ENCODE peak calls at places on chromosomes 5 and 9, in seven cellular contexts. One of them, this sample, is unnamed.
A peak's percentile ranks its signal among the peaks of the same experiment; 100 is the strongest.

GRCh38 chr9:17795708-17796107 is 216.8 kb downstream of the SH3GL2 start:
- DNase-seq in MM.1S: no peak
- DNase-seq in mammary epithelial cell: no peak
- DNase-seq in HepG2: no peak
- DNase-seq in SK-N-SH: no peak
- DNase-seq in astrocyte: peak; percentile 16
- DNase-seq in fibroblast of lung: peak; percentile 16
- DNase-seq in this sample: no peak

GRCh38 chr5:151079838-151080619 is 805 bp downstream of the TNIP1 start:
- DNase-seq in MM.1S: no peak
- DNase-seq in mammary epithelial cell: peak; percentile 88
- DNase-seq in HepG2: no peak
- DNase-seq in SK-N-SH: peak; percentile 52
- DNase-seq in astrocyte: peak; percentile 73
- DNase-seq in fibroblast of lung: peak; percentile 79
- DNase-seq in this sample: no peak

GRCh38 chr5:40277161-40277906 is 402.4 kb upstream of the PTGER4 start:
- DNase-seq in MM.1S: no peak
- DNase-seq in mammary epithelial cell: no peak
- DNase-seq in HepG2: no peak
- DNase-seq in SK-N-SH: no peak
- DNase-seq in astrocyte: no peak
- DNase-seq in fibroblast of lung: no peak
- DNase-seq in this sample: no peak

GRCh38 chr9:22357016-22357415 is 89.6 kb upstream of the DMRTA1 start:
- DNase-seq in MM.1S: no peak
- DNase-seq in mammary epithelial cell: no peak
- DNase-seq in HepG2: no peak
- DNase-seq in SK-N-SH: no peak
- DNase-seq in astrocyte: no peak
- DNase-seq in fibroblast of lung: no peak
- DNase-seq in this sample: no peak

GRCh38 chr5:91499943-91500531 is 116.9 kb upstream of the ARRDC3 start:
- DNase-seq in MM.1S: peak; percentile 54
- DNase-seq in mammary epithelial cell: peak; percentile 29
- DNase-seq in HepG2: peak; percentile 30
- DNase-seq in SK-N-SH: peak; percentile 44
- DNase-seq in astrocyte: peak; percentile 37
- DNase-seq in fibroblast of lung: peak; percentile 39
- DNase-seq in this sample: no peak

GRCh38 chr9:137606734-137607138 is 1.2 kb downstream of the ARRDC1 start:
- DNase-seq in MM.1S: no peak
- DNase-seq in mammary epithelial cell: no peak
- DNase-seq in HepG2: no peak
- DNase-seq in SK-N-SH: no peak
- DNase-seq in astrocyte: no peak
- DNase-seq in fibroblast of lung: no peak
- DNase-seq in this sample: peak; percentile 50

GRCh38 chr5:142684508-142685031 is 1.3 kb downstream of the FGF1 start:
- DNase-seq in MM.1S: no peak
- DNase-seq in mammary epithelial cell: peak; percentile 44
- DNase-seq in HepG2: no peak
- DNase-seq in SK-N-SH: no peak
- DNase-seq in astrocyte: peak; percentile 17
- DNase-seq in fibroblast of lung: peak; percentile 32
- DNase-seq in this sample: peak; percentile 91

GRCh38 chr5:160312139-160312959 is at the start of gene CCNJL:
- DNase-seq in MM.1S: peak; percentile 20
- DNase-seq in mammary epithelial cell: peak; percentile 64
- DNase-seq in HepG2: peak; percentile 52
- DNase-seq in SK-N-SH: peak; percentile 100
- DNase-seq in astrocyte: peak; percentile 25
- DNase-seq in fibroblast of lung: peak; percentile 53
- DNase-seq in this sample: peak; percentile 91

GRCh38 chr9:88425538-88425950 is 37.3 kb downstream of the SPIN1 start:
- DNase-seq in MM.1S: no peak
- DNase-seq in mammary epithelial cell: no peak
- DNase-seq in HepG2: no peak
- DNase-seq in SK-N-SH: no peak
- DNase-seq in astrocyte: no peak
- DNase-seq in fibroblast of lung: peak; percentile 23
- DNase-seq in this sample: no peak

GRCh38 chr9:21995652-21996275 is 1.2 kb downstream of the CDKN2B-AS1 start:
- DNase-seq in MM.1S: no peak
- DNase-seq in mammary epithelial cell: no peak
- DNase-seq in HepG2: no peak
- DNase-seq in SK-N-SH: peak; percentile 68
- DNase-seq in astrocyte: peak; percentile 50
- DNase-seq in fibroblast of lung: peak; percentile 65
- DNase-seq in this sample: peak; percentile 88

GRCh38 chr9:23361096-23361495 is 464.9 kb downstream of the ELAVL2 start:
- DNase-seq in MM.1S: no peak
- DNase-seq in mammary epithelial cell: no peak
- DNase-seq in HepG2: no peak
- DNase-seq in SK-N-SH: no peak
- DNase-seq in astrocyte: no peak
- DNase-seq in fibroblast of lung: no peak
- DNase-seq in this sample: no peak

GRCh38 chr9:34629492-34629809 is 585 bp upstream of the ARID3C start:
- DNase-seq in MM.1S: no peak
- DNase-seq in mammary epithelial cell: no peak
- DNase-seq in HepG2: no peak
- DNase-seq in SK-N-SH: no peak
- DNase-seq in astrocyte: no peak
- DNase-seq in fibroblast of lung: no peak
- DNase-seq in this sample: no peak

GRCh38 chr5:16600397-16600796 is 16.4 kb downstream of the RETREG1 start:
- DNase-seq in MM.1S: no peak
- DNase-seq in mammary epithelial cell: no peak
- DNase-seq in HepG2: no peak
- DNase-seq in SK-N-SH: peak; percentile 75
- DNase-seq in astrocyte: no peak
- DNase-seq in fibroblast of lung: peak; percentile 14
- DNase-seq in this sample: no peak

GRCh38 chr9:85192750-85193149 is 523.2 kb downstream of the NTRK2 start:
- DNase-seq in MM.1S: no peak
- DNase-seq in mammary epithelial cell: no peak
- DNase-seq in HepG2: no peak
- DNase-seq in SK-N-SH: no peak
- DNase-seq in astrocyte: no peak
- DNase-seq in fibroblast of lung: no peak
- DNase-seq in this sample: no peak

DNA sequence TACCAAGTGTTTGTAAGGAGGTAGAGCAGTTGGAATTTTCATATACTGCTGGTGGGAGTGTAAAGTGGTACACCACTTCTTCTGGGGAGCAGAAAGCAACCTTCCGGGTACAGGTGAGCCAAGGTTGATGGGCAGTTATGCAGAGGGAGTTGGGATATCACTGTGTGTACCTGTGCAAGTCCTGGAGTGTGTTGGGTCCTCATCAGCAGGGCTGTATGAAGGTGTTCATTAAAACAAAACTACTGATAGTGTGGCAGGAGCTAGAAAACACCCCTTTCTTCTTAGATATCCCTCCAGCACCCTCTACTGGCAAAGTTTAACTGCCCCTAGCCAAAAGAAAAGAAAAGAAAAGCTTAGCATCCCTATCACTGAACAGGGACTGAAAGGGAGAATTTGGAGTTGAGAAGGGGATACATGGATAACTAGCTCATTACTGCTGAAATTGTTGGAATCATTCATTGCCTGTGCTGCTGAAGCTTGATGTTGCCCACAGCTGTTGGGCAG is 10.7 kb downstream of the MARCHF6 start:
- DNase-seq in MM.1S: peak; percentile 44
- DNase-seq in mammary epithelial cell: peak; percentile 41
- DNase-seq in HepG2: peak; percentile 14
- DNase-seq in SK-N-SH: no peak
- DNase-seq in astrocyte: no peak
- DNase-seq in fibroblast of lung: no peak
- DNase-seq in this sample: no peak
- H4K20me1 ChIP-seq in MM.1S: peaks cover 80% of the 10 kb centered on the region
- H4K20me1 ChIP-seq in mammary epithelial cell: peaks cover 11% of the 10 kb centered on the region
- H4K20me1 ChIP-seq in HepG2: peaks cover 71% of the 10 kb centered on the region
- H4K20me1 ChIP-seq in SK-N-SH: peaks cover 95% of the 10 kb centered on the region
- H4K20me1 ChIP-seq in astrocyte: peaks cover 88% of the 10 kb centered on the region
- H4K20me1 ChIP-seq in fibroblast of lung: peaks cover 5% of the 10 kb centered on the region
- H4K20me1 ChIP-seq in this sample: peaks cover 81% of the 10 kb centered on the region

DNA sequence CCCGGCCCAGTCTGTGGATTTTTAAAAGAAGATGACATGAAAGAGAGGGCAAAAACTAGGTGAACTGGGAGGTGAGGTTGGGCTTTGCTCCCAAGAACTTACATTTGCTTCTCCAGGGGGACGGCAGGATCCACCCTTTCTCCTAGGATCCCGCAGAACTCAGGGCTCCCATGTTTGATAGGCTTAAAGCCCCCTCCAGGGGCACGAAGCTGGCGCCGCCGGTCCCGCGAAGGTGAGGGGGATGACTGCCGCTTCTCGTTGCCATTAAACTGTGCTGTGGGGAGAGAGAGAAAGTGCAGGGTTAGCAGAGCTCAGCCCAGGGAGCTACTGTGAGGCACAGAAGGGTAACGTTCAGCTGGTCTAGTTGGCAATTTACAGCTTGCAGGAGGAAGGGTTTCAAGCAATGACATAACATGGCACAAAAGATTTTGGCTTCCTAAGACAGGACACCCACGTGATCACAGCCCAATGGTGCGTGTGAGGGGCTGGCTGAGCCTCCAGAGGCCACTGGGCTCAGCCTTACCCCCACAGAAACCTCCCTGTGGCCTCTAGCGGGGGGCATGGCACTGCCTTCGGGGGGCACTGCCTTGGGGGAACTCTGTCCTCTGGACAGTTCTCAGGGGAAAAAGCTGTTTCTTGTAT is 52.0 kb upstream of the SLC25A51 start:
- DNase-seq in MM.1S: no peak
- DNase-seq in mammary epithelial cell: no peak
- DNase-seq in HepG2: no peak
- DNase-seq in SK-N-SH: no peak
- DNase-seq in astrocyte: no peak
- DNase-seq in fibroblast of lung: no peak
- DNase-seq in this sample: peak; percentile 3
- H3K27ac ChIP-seq in MM.1S: no peak overlapping the region
- H3K27ac ChIP-seq in mammary epithelial cell: no peak overlapping the region
- H3K27ac ChIP-seq in HepG2: no peak overlapping the region
- H3K27ac ChIP-seq in SK-N-SH: peak overlapping the region; percentile 96
- H3K27ac ChIP-seq in astrocyte: no peak overlapping the region
- H3K27ac ChIP-seq in fibroblast of lung: no peak overlapping the region
- H3K27ac ChIP-seq in this sample: no peak overlapping the region

GRCh38 chr9:109094268-109094667 is 25.5 kb downstream of the TMEM245 start:
- DNase-seq in MM.1S: no peak
- DNase-seq in mammary epithelial cell: no peak
- DNase-seq in HepG2: no peak
- DNase-seq in SK-N-SH: no peak
- DNase-seq in astrocyte: no peak
- DNase-seq in fibroblast of lung: no peak
- DNase-seq in this sample: no peak
- H4K20me1 ChIP-seq in MM.1S: no peaks in the 10 kb centered on the region
- H4K20me1 ChIP-seq in mammary epithelial cell: no peaks in the 10 kb centered on the region
- H4K20me1 ChIP-seq in HepG2: no peaks in the 10 kb centered on the region
- H4K20me1 ChIP-seq in SK-N-SH: peaks cover 39% of the 10 kb centered on the region
- H4K20me1 ChIP-seq in astrocyte: peaks cover 76% of the 10 kb centered on the region
- H4K20me1 ChIP-seq in fibroblast of lung: no peaks in the 10 kb centered on the region
- H4K20me1 ChIP-seq in this sample: peaks cover 39% of the 10 kb centered on the region

GRCh38 chr5:111752426-111752965 is 4.5 kb downstream of the NREP start:
- DNase-seq in MM.1S: no peak
- DNase-seq in mammary epithelial cell: no peak
- DNase-seq in HepG2: no peak
- DNase-seq in SK-N-SH: no peak
- DNase-seq in astrocyte: no peak
- DNase-seq in fibroblast of lung: peak; percentile 63
- DNase-seq in this sample: no peak
- H3K27ac ChIP-seq in MM.1S: no peak overlapping the region
- H3K27ac ChIP-seq in mammary epithelial cell: no peak overlapping the region
- H3K27ac ChIP-seq in HepG2: no peak overlapping the region
- H3K27ac ChIP-seq in SK-N-SH: no peak overlapping the region
- H3K27ac ChIP-seq in astrocyte: peak overlapping the region; percentile 29
- H3K27ac ChIP-seq in fibroblast of lung: no peak overlapping the region
- H3K27ac ChIP-seq in this sample: peak overlapping the region; percentile 29

GRCh38 chr5:149803153-149803552 is 73.0 kb downstream of the PPARGC1B start:
- DNase-seq in MM.1S: no peak
- DNase-seq in mammary epithelial cell: no peak
- DNase-seq in HepG2: no peak
- DNase-seq in SK-N-SH: no peak
- DNase-seq in astrocyte: no peak
- DNase-seq in fibroblast of lung: no peak
- DNase-seq in this sample: no peak

GRCh38 chr5:149801307-149801985 is 71.3 kb downstream of the PPARGC1B start:
- DNase-seq in MM.1S: no peak
- DNase-seq in mammary epithelial cell: no peak
- DNase-seq in HepG2: no peak
- DNase-seq in SK-N-SH: no peak
- DNase-seq in astrocyte: no peak
- DNase-seq in fibroblast of lung: no peak
- DNase-seq in this sample: no peak

GRCh38 chr5:149803641-149804468 is 73.7 kb downstream of the PPARGC1B start:
- DNase-seq in MM.1S: no peak
- DNase-seq in mammary epithelial cell: no peak
- DNase-seq in HepG2: no peak
- DNase-seq in SK-N-SH: no peak
- DNase-seq in astrocyte: no peak
- DNase-seq in fibroblast of lung: no peak
- DNase-seq in this sample: no peak

GRCh38 chr5:149800563-149801103 is 70.5 kb downstream of the PPARGC1B start:
- DNase-seq in MM.1S: no peak
- DNase-seq in mammary epithelial cell: no peak
- DNase-seq in HepG2: no peak
- DNase-seq in SK-N-SH: no peak
- DNase-seq in astrocyte: no peak
- DNase-seq in fibroblast of lung: no peak
- DNase-seq in this sample: no peak

GRCh38 chr5:149802008-149802407 is 71.9 kb downstream of the PPARGC1B start:
- DNase-seq in MM.1S: no peak
- DNase-seq in mammary epithelial cell: no peak
- DNase-seq in HepG2: no peak
- DNase-seq in SK-N-SH: no peak
- DNase-seq in astrocyte: no peak
- DNase-seq in fibroblast of lung: no peak
- DNase-seq in this sample: no peak
- H4K20me1 ChIP-seq in MM.1S: no peaks in the 10 kb centered on the region
- H4K20me1 ChIP-seq in mammary epithelial cell: no peaks in the 10 kb centered on the region
- H4K20me1 ChIP-seq in HepG2: no peaks in the 10 kb centered on the region
- H4K20me1 ChIP-seq in SK-N-SH: no peaks in the 10 kb centered on the region
- H4K20me1 ChIP-seq in astrocyte: no peaks in the 10 kb centered on the region
- H4K20me1 ChIP-seq in fibroblast of lung: no peaks in the 10 kb centered on the region
- H4K20me1 ChIP-seq in this sample: no peaks in the 10 kb centered on the region

GRCh38 chr5:59791131-59791485 is 102.4 kb downstream of the PDE4D start:
- DNase-seq in MM.1S: no peak
- DNase-seq in mammary epithelial cell: no peak
- DNase-seq in HepG2: no peak
- DNase-seq in SK-N-SH: no peak
- DNase-seq in astrocyte: no peak
- DNase-seq in fibroblast of lung: no peak
- DNase-seq in this sample: no peak
- H3K27ac ChIP-seq in MM.1S: no peak overlapping the region
- H3K27ac ChIP-seq in mammary epithelial cell: no peak overlapping the region
- H3K27ac ChIP-seq in HepG2: no peak overlapping the region
- H3K27ac ChIP-seq in SK-N-SH: no peak overlapping the region
- H3K27ac ChIP-seq in astrocyte: no peak overlapping the region
- H3K27ac ChIP-seq in fibroblast of lung: no peak overlapping the region
- H3K27ac ChIP-seq in this sample: no peak overlapping the region

GRCh38 chr9:135888766-135889394 is 18.5 kb downstream of the CAMSAP1 start:
- DNase-seq in MM.1S: no peak
- DNase-seq in mammary epithelial cell: peak; percentile 58
- DNase-seq in HepG2: no peak
- DNase-seq in SK-N-SH: no peak
- DNase-seq in astrocyte: no peak
- DNase-seq in fibroblast of lung: no peak
- DNase-seq in this sample: peak; percentile 65
- H4K20me1 ChIP-seq in MM.1S: peaks cover 3% of the 10 kb centered on the region
- H4K20me1 ChIP-seq in mammary epithelial cell: no peaks in the 10 kb centered on the region
- H4K20me1 ChIP-seq in HepG2: peaks cover 47% of the 10 kb centered on the region
- H4K20me1 ChIP-seq in SK-N-SH: peaks cover 100% of the 10 kb centered on the region
- H4K20me1 ChIP-seq in astrocyte: peaks cover 99% of the 10 kb centered on the region
- H4K20me1 ChIP-seq in fibroblast of lung: no peaks in the 10 kb centered on the region
- H4K20me1 ChIP-seq in this sample: peaks cover 94% of the 10 kb centered on the region

This sample was measured in osteoblast.